ENCODE peak calls at places on chromosomes 16 and 17, in nine cellular contexts. G is ovary, O is stomach, P is transverse colon, S is suprapubic skin, I is tibial nerve, Q is sigmoid colon, Z is HepG2, E is A549. N is an unnamed sample.
A peak's percentile ranks its signal among the peaks of the same experiment; 100 is the strongest.

GRCh38 chr17:82235056-82235774 is 6.4 kb downstream of the SLC16A3 start:
- DNase-seq in G (no peak), O (no peak), P (no peak), S (peak; percentile 62), I (no peak), Q (peak; percentile 66), Z (no peak), E (no peak), N (no peak)

GRCh38 chr17:9020096-9020823 is 1.1 kb upstream of the NTN1 start:
- DNase-seq in G (no peak), O (no peak), P (no peak), S (no peak), I (no peak), Q (peak; percentile 47), Z (no peak), E (no peak), N (no peak)

GRCh38 chr17:7173687-7174602 is 5.2 kb downstream of the ASGR1 start:
- DNase-seq in G (peak; percentile 40), O (peak; percentile 68), P (peak; percentile 50), S (peak; percentile 62), I (peak; percentile 26), Q (peak; percentile 76), Z (no peak), E (no peak), N (peak; percentile 87)

GRCh38 chr16:88393571-88393970 is 10.8 kb downstream of the ZNF469 start:
- DNase-seq in G (no peak), O (no peak), P (no peak), S (no peak), I (no peak), Q (no peak), Z (no peak), E (no peak), N (no peak)

GRCh38 chr16:73018796-73019455 is 29.0 kb downstream of the ZFHX3 start:
- DNase-seq in G (no peak), O (no peak), P (no peak), S (peak; percentile 42), I (no peak), Q (peak; percentile 19), Z (no peak), E (no peak), N (peak; percentile 36)

GRCh38 chr16:3645504-3646347 is 8.8 kb upstream of the DNASE1 start:
- DNase-seq in G (no peak), O (peak; percentile 17), P (no peak), S (peak; percentile 44), I (no peak), Q (peak; percentile 34), Z (no peak), E (no peak), N (peak; percentile 10)

GRCh38 chr17:31448467-31449077 is 57.1 kb downstream of the RAB11FIP4 start:
- DNase-seq in G (no peak), O (no peak), P (no peak), S (no peak), I (no peak), Q (no peak), Z (no peak), E (no peak), N (no peak)

GRCh38 chr16:17107450-17107849 is 363.3 kb downstream of the XYLT1 start:
- DNase-seq in G (no peak), O (no peak), P (no peak), S (no peak), I (no peak), Q (no peak), Z (no peak), E (no peak), N (no peak)

GRCh38 chr16:51816929-51817328 is 665.9 kb upstream of the SALL1 start:
- DNase-seq in G (no peak), O (no peak), P (no peak), S (no peak), I (no peak), Q (no peak), Z (no peak), E (no peak), N (no peak)

GRCh38 chr17:77404812-77405581 is 264.2 kb downstream of the SEC14L1 start:
- DNase-seq in G (peak; percentile 36), O (peak; percentile 56), P (peak; percentile 75), S (no peak), I (no peak), Q (no peak), Z (no peak), E (no peak), N (no peak)

GRCh38 chr16:58306327-58306726 is 11.5 kb upstream of the PRSS54 start:
- DNase-seq in G (no peak), O (peak; percentile 56), P (peak; percentile 60), S (no peak), I (no peak), Q (no peak), Z (peak; percentile 15), E (peak; percentile 44), N (no peak)

GRCh38 chr16:81035398-81035974 is at the start of gene ATMIN:
- DNase-seq in G (peak; percentile 84), O (peak; percentile 93), P (peak; percentile 91), S (peak; percentile 84), I (peak; percentile 76), Q (peak; percentile 89), Z (peak; percentile 83), E (peak; percentile 85), N (peak; percentile 89)
- TF ChIP-seq CTCF in G (peak; percentile 98), O (no peak), P (peak; percentile 96), S (peak; percentile 97), I (peak; percentile 99), Q (peak; percentile 82), Z (peak; percentile 90), E (peak; percentile 100), N (peak; percentile 97)

DNA sequence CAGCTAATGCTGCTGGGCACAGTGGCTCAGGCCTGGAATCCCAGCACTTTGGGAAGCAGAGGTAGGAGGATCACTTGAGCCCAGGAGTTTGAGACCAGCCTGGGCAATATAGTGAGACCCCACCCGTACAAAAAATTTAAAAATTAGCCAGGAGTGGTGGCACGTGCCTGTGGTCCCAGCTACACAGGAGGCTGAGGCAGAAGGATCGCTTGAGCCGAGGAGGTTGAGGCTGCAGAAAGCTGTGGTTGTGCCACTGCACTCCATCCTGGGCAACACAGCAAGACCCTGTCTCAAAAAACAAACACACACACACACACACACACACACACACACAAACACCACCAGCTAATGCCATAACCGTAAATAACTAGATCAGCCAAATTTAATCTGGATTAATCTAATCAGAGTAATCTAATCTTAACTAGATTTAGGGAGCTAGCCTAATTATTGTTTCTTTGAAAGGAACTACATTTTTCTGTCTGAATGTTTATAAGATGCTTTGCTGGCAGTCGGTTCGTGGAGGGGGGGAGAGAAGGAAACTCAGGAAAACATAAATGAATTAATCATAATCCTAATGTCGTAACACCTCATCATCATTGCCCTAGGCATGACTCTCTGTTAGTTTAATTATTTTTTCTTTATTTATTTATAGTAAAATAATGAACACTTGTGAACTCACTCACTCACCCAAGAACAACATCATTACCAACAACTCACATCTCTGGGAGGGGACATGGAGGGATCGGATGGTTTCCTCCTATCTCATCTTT is 12.5 kb upstream of the RBBP6 start:
- DNase-seq in G (no peak), O (no peak), P (no peak), S (no peak), I (no peak), Q (no peak), Z (no peak), E (no peak), N (no peak)
- TF ChIP-seq EP300 in G (no peak), O (no peak), P (no peak), S (no peak), I (no peak), Q (no peak), Z (no peak), E (no peak), N (no peak)

DNA sequence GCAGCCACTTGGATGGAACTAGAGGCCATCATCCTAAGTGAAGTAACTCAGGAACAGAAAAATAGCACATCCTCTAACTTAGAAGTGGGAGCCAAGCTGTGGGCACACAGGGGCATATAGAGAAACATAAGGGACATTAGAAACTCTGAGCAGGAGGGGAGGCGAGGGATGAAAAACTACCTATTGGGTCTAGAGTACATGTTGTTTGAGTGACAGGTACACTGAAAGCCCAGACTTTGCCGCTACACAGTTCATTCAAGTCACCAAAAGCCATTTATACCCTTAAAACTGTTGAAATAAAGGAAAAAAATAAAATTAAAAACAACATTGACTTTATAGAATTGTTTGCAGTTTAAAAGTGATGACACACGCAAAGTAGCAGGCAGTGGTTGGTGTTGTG is 236.6 kb downstream of the SNX29 start:
- DNase-seq in G (no peak), O (no peak), P (no peak), S (no peak), I (no peak), Q (no peak), Z (no peak), E (no peak), N (no peak)
- TF ChIP-seq CTCF in G (no peak), O (no peak), P (no peak), S (no peak), I (no peak), Q (no peak), Z (no peak), E (no peak), N (no peak)

DNA sequence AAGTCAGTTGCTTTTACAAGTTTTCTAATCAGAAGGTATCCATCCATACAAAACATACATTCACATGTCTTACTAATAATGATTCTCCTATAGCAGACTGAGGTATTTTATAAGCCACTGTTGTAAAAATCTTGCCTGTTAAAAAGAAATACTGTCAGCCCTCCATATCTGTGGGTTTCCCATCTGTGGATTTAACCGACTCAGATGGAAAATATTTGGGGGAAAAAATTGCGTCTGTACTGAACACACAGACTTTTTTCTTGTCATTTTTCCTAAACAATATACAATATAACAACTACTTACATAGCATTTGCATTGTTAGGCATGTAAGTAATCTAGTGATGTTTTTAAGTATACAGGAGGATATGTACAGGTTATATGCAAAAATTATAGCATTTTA is 90.4 kb downstream of the PARN start:
- DNase-seq in G (no peak), O (no peak), P (no peak), S (no peak), I (no peak), Q (no peak), Z (no peak), E (no peak), N (no peak)
- TF ChIP-seq EP300 in G (no peak), O (no peak), P (no peak), S (no peak), I (no peak), Q (no peak), Z (no peak), E (no peak), N (no peak)

N was measured in upper lobe of left lung.